ENCODE peak calls at places on chromosomes 7 and 10, in ten cellular contexts. W is AG04450; H is psoas muscle; L is uterus; J is ovary; M is IMR-90; S is prostate gland; Y is CD4-positive, alpha-beta T cell; R is Panc1; O is nephron progenitor cell. Z is an unnamed sample.

GRCh38 chr7:2577914-2578680 is 19.3 kb downstream of the IQCE start:
- DNase-seq in J (no peak), W (no peak), R (no peak), H (no peak), Y (no peak), O (no peak), S (no peak), M (no peak), L (no peak), Z (no peak)

GRCh38 chr7:5421626-5422323 is 1.9 kb downstream of the TNRC18 start:
- DNase-seq in J (peak), M (peak), O (peak), R (no peak), H (peak), Y (no peak), S (peak), L (peak), W (no peak), Z (no peak)

GRCh38 chr10:12351447-12351846 is 2.1 kb downstream of the CAMK1D start:
- DNase-seq in S (no peak), M (no peak), L (no peak), W (no peak), R (no peak), O (peak), H (no peak), J (no peak), Y (peak), Z (peak)

GRCh38 chr10:96814264-96814663 is 17.8 kb upstream of the LCOR start:
- DNase-seq in J (no peak), L (no peak), W (no peak), H (no peak), O (no peak), R (no peak), M (peak), Y (no peak), S (no peak), Z (no peak)

GRCh38 chr7:30934732-30935568 is 23.3 kb downstream of the AQP1 start:
- DNase-seq in R (no peak), Y (no peak), S (no peak), M (no peak), J (no peak), O (no peak), L (no peak), H (no peak), W (no peak), Z (no peak)

GRCh38 chr7:98105942-98106544 is 619 bp upstream of the LMTK2 start:
- DNase-seq in R (no peak), W (no peak), H (no peak), M (no peak), O (no peak), Y (no peak), S (no peak), J (no peak), L (no peak), Z (no peak)

GRCh38 chr7:109343662-109344061 is 774.0 kb downstream of the DNAJB9 start:
- DNase-seq in L (no peak), H (no peak), W (no peak), S (no peak), M (no peak), J (no peak), R (no peak), O (no peak), Y (no peak), Z (no peak)

GRCh38 chr7:105885386-105886111 is 9.2 kb upstream of the ATXN7L1 start:
- DNase-seq in O (no peak), W (no peak), R (no peak), S (no peak), L (no peak), Y (no peak), J (no peak), H (no peak), M (no peak), Z (no peak)

GRCh38 chr10:51748959-51749358 is 49.6 kb upstream of the CSTF2T start:
- DNase-seq in Y (no peak), O (no peak), M (peak), W (no peak), R (no peak), S (no peak), L (no peak), H (no peak), J (no peak), Z (no peak)

GRCh38 chr7:1024331-1024761 is 20.0 kb upstream of the GPR146 start:
- DNase-seq in L (no peak), H (peak), O (no peak), S (no peak), Y (no peak), J (no peak), M (no peak), R (no peak), W (no peak), Z (no peak)

GRCh38 chr10:58219875-58220274 is 47.8 kb downstream of the IPMK start:
- DNase-seq in W (no peak), R (no peak), H (no peak), L (no peak), J (no peak), S (no peak), Y (no peak), M (no peak), O (no peak), Z (no peak)

GRCh38 chr7:4712371-4713182 is 30.5 kb downstream of the FOXK1 start:
- DNase-seq in R (peak), W (no peak), Y (no peak), J (no peak), O (no peak), S (peak), M (peak), H (no peak), L (no peak), Z (no peak)

GRCh38 chr10:5096108-5096507 is 1.9 kb downstream of the AKR1C3 start:
- DNase-seq in J (no peak), R (no peak), L (no peak), W (no peak), Y (no peak), S (no peak), H (no peak), O (no peak), M (no peak), Z (no peak)

GRCh38 chr10:131810036-131810804 is 90.6 kb upstream of the PPP2R2D start:
- DNase-seq in J (no peak), L (no peak), O (no peak), R (no peak), Y (no peak), M (no peak), H (no peak), W (no peak), S (no peak), Z (no peak)

GRCh38 chr7:37357277-37357996 is 91.2 kb downstream of the ELMO1 start:
- DNase-seq in Y (no peak), M (no peak), J (no peak), L (no peak), S (no peak), W (no peak), O (no peak), H (no peak), R (no peak), Z (no peak)

GRCh38 chr10:131212763-131213325 is 98.7 kb downstream of the TCERG1L start:
- DNase-seq in W (no peak), O (no peak), L (peak), S (no peak), M (no peak), J (no peak), R (no peak), H (peak), Y (no peak), Z (no peak)

GRCh38 chr7:4267326-4268039 is 414.6 kb upstream of the FOXK1 start:
- DNase-seq in H (no peak), W (no peak), M (no peak), J (no peak), R (no peak), S (no peak), L (no peak), O (no peak), Y (no peak), Z (no peak)

GRCh38 chr7:158976468-158976848 is 120.1 kb downstream of the DYNC2I1 start:
- DNase-seq in M (no peak), O (no peak), L (no peak), R (no peak), W (no peak), S (no peak), H (no peak), Y (no peak), J (no peak), Z (no peak)

GRCh38 chr7:116315293-116315692 is 105.0 kb downstream of the TES start:
- DNase-seq in L (no peak), J (no peak), R (no peak), W (no peak), S (peak), O (no peak), H (no peak), Y (no peak), M (peak), Z (no peak)

GRCh38 chr7:129785457-129786178 is 167.1 kb downstream of the UBE2H start:
- DNase-seq in H (no peak), W (no peak), Y (no peak), J (no peak), O (peak), L (no peak), R (no peak), S (no peak), M (no peak), Z (peak)

GRCh38 chr10:72099054-72099921 is 10.9 kb upstream of the SPOCK2 start:
- DNase-seq in S (no peak), W (no peak), Y (no peak), J (no peak), L (no peak), M (peak), H (no peak), O (no peak), R (no peak), Z (no peak)

GRCh38 chr10:11879387-11880168 is 56.4 kb downstream of the PROSER2 start:
- DNase-seq in S (no peak), M (no peak), R (no peak), W (no peak), J (no peak), O (no peak), H (no peak), L (no peak), Y (no peak), Z (no peak)

GRCh38 chr7:71746004-71746403 is 614.1 kb downstream of the GALNT17 start:
- DNase-seq in M (no peak), J (no peak), S (no peak), R (no peak), Y (no peak), W (no peak), O (no peak), H (no peak), L (no peak), Z (no peak)

GRCh38 chr7:155252958-155253501 is 44.6 kb upstream of the INSIG1 start:
- DNase-seq in M (no peak), Y (no peak), W (no peak), H (no peak), O (no peak), J (no peak), S (no peak), L (no peak), R (no peak), Z (no peak)

GRCh38 chr10:102752934-102753664 is 9.4 kb downstream of the WBP1L start:
- DNase-seq in M (peak), J (no peak), H (no peak), L (peak), Y (no peak), W (peak), R (no peak), S (no peak), O (no peak), Z (no peak)

GRCh38 chr7:148746139-148746538 is 47.4 kb downstream of the CUL1 start:
- DNase-seq in H (no peak), S (no peak), L (no peak), O (no peak), R (no peak), W (no peak), J (no peak), Y (no peak), M (no peak), Z (no peak)

GRCh38 chr10:103548006-103548405 is 54.5 kb downstream of the NEURL1 start:
- DNase-seq in H (no peak), S (no peak), L (peak), Y (no peak), W (no peak), R (no peak), J (no peak), O (no peak), M (no peak), Z (no peak)

GRCh38 chr7:121369462-121369861 is 26.6 kb downstream of the FAM3C start:
- DNase-seq in S (no peak), J (no peak), Y (no peak), H (no peak), R (no peak), O (no peak), W (no peak), L (no peak), M (peak), Z (no peak)

GRCh38 chr10:13792011-13792410 is 205.2 kb downstream of the PRPF18 start:
- DNase-seq in H (no peak), O (no peak), W (no peak), R (no peak), J (no peak), Y (no peak), L (no peak), S (peak), M (no peak), Z (no peak)

GRCh38 chr7:22113041-22113440 is 167.3 kb upstream of the CDCA7L start:
- DNase-seq in L (no peak), J (no peak), W (no peak), M (no peak), S (no peak), H (no peak), R (no peak), O (no peak), Y (no peak), Z (no peak)

GRCh38 chr7:36128448-36129047 is 24.5 kb upstream of the EEPD1 start:
- DNase-seq in Y (no peak), M (peak), L (peak), O (peak), J (peak), W (peak), S (peak), H (peak), R (peak), Z (no peak)

GRCh38 chr10:101099901-101100300 is 31.2 kb upstream of the TLX1 start:
- DNase-seq in M (no peak), W (no peak), Y (no peak), J (no peak), L (no peak), S (no peak), H (no peak), O (no peak), R (no peak), Z (no peak)

GRCh38 chr7:10122573-10123100 is 851.0 kb upstream of the PHF14 start:
- DNase-seq in J (no peak), W (no peak), M (no peak), H (no peak), R (no peak), Y (no peak), S (no peak), O (peak), L (no peak), Z (peak)

GRCh38 chr7:34073676-34074075 is 168.3 kb downstream of the BMPER start:
- DNase-seq in L (no peak), O (no peak), R (no peak), M (no peak), S (no peak), H (peak), W (no peak), J (peak), Y (no peak), Z (no peak)

GRCh38 chr7:55438765-55439525 is 73.8 kb downstream of the LANCL2 start:
- DNase-seq in S (peak), R (no peak), M (peak), H (peak), W (no peak), L (no peak), Y (no peak), O (no peak), J (no peak), Z (no peak)

GRCh38 chr10:131977323-131978096 is 4.2 kb downstream of the BNIP3 start:
- DNase-seq in Y (no peak), L (no peak), W (no peak), R (no peak), J (no peak), H (no peak), O (no peak), M (no peak), S (no peak), Z (no peak)

GRCh38 chr10:114163062-114163861 is 10.7 kb downstream of the CCDC186 start:
- DNase-seq in J (no peak), R (no peak), H (no peak), O (no peak), M (no peak), W (no peak), S (no peak), L (no peak), Y (no peak), Z (no peak)

DNA sequence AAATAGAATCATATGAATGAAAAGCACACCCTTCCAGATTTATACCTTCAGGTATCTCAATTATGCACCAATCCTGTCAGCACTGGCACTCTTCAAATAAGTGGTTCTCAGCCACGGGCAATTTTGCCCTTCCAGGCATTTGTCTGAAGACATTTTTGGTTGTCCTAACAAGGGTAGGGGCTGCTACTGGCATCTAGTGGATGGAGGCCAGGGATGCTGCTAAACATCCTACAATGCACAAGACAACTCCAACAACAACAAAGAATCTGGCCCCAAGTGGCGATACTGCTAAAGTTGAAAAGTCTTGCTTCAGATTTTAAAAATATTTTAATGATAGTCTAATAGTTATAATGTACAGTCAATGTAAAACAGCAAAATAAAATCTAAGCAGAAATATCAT is 16.1 kb downstream of the CCDC186 start:
- DNase-seq in H (no peak), S (no peak), O (no peak), L (no peak), R (no peak), W (no peak), J (no peak), Y (no peak), M (no peak), Z (no peak)
- TF ChIP-seq CTCF in H (no peak), S (no peak), O (no peak), L (no peak), R (peak), W (no peak), J (no peak), Y (no peak), M (no peak), Z (no peak)

DNA sequence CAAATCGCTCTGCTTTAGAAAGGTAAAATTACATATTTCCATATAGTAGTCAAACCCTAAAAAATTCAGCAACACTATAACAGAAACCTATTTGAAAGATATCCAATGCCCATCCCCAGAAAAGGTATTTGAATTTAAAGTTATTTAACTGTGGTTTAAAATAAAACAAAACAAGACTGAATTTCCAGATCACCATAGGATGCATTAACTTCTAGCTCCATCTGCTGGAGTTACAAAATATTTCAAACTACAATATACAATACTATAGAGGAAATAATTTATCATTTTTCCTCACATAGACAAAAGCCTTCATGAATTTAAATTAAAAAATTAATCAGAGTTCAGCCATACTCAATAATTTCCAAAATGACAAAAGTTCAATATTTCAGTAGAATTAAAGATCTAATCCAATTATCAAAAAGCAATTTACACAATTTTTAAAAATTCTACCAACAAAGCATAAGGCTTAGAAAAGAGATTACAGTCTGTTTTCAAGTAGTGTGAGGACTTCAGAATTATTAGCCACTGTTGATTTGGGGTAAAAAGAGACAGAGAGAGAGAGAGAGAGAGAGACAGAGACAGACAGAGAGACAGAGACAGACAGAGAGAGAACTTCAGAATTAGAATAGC is 75.9 kb downstream of the LMBR1 start:
- DNase-seq in Y (no peak), R (no peak), M (peak), S (no peak), W (peak), J (no peak), L (no peak), O (no peak), H (no peak), Z (no peak)
- TF ChIP-seq CTCF in Y (peak), R (peak), M (peak), S (peak), W (peak), J (no peak), L (no peak), O (peak), H (peak), Z (peak)

GRCh38 chr10:52883996-52884871 is 111.7 kb upstream of the MBL2 start:
- DNase-seq in H (no peak), O (peak), Y (no peak), W (peak), L (no peak), M (peak), J (no peak), R (peak), S (peak), Z (peak)
- TF ChIP-seq CTCF in H (peak), O (peak), Y (no peak), W (peak), L (peak), M (peak), J (no peak), R (peak), S (peak), Z (peak)

GRCh38 chr7:69246758-69247157 is 351.5 kb upstream of the AUTS2 start:
- DNase-seq in W (no peak), H (no peak), M (no peak), O (no peak), S (no peak), J (no peak), L (no peak), R (no peak), Y (no peak), Z (no peak)

GRCh38 chr7:69244691-69245090 is 353.6 kb upstream of the AUTS2 start:
- DNase-seq in R (no peak), O (no peak), Y (no peak), L (no peak), W (no peak), S (no peak), M (no peak), H (no peak), J (no peak), Z (no peak)

GRCh38 chr7:69250958-69251357 is 347.3 kb upstream of the AUTS2 start:
- DNase-seq in R (no peak), O (no peak), W (no peak), J (no peak), Y (no peak), M (no peak), H (no peak), S (no peak), L (no peak), Z (no peak)

DNA sequence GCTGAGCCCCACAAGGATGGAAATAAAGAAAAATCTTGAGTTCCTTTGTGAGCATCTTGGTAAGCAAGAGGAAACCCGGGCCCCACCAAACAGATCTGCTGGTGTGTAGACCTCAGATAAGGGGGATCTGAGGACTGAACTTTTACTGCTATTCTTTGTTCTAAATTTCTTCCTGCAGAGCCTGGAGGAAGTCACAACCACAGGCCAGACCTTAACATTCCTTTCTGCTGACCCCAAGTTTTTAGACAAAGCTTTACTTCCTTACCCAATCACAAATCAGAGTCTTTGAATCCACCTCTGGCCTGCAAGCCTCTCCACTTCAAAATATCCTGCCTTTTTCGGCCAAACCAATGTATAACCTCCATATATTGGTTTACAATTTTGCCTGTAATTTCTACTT is 352.6 kb upstream of the AUTS2 start:
- DNase-seq in M (no peak), J (no peak), W (no peak), S (no peak), H (no peak), R (no peak), Y (no peak), L (no peak), O (no peak), Z (no peak)
- TF ChIP-seq CTCF in M (no peak), J (no peak), W (no peak), S (no peak), H (no peak), R (no peak), Y (no peak), L (no peak), O (no peak), Z (no peak)

DNA sequence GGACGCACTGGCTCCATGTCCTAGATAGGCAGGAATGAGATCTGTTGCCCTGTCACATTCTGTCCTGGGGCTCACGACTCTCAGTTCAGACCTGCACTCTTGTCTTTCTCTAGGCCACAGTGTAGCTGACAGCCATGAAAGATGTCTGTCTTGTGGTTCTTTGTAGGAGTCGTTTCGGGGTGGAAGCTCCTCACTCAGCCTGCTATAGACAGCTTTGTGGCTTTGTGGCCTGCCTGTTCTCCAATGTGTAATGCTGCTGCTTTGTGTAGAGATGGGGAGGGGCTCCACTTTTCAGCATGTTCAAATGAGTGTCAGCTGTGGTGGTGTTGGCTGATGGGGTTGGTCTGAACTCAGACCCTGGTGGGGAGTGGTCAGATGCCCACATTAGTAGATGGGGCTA is 410.7 kb downstream of the ACTR3B start:
- DNase-seq in J (no peak), R (no peak), L (no peak), S (no peak), H (no peak), M (no peak), O (no peak), Y (no peak), W (no peak), Z (no peak)
- TF ChIP-seq CTCF in J (no peak), R (no peak), L (no peak), S (no peak), H (no peak), M (no peak), O (no peak), Y (no peak), W (no peak), Z (no peak)